ENCODE peak calls at places on chromosomes 12 and 14, in four cellular contexts. E, X, S and G are unnamed samples.

GRCh38 chr12:21583587-21583986 is 21.1 kb downstream of the GYS2 start:
- DNase-seq in E (no peak), X (no peak), S (no peak), G (no peak)

GRCh38 chr14:67228325-67228984 is 12.8 kb upstream of the PALS1 start:
- DNase-seq in E (no peak), X (no peak), S (no peak), G (no peak)

GRCh38 chr14:56000846-56001245 is 117.4 kb upstream of the PELI2 start:
- DNase-seq in E (no peak), X (no peak), S (no peak), G (no peak)

GRCh38 chr12:131271724-131272123 is 318.0 kb downstream of the ADGRD1 start:
- DNase-seq in E (no peak), X (no peak), S (no peak), G (no peak)

GRCh38 chr12:12384601-12385321 is 27.9 kb downstream of the BORCS5 start:
- DNase-seq in E (no peak), X (peak), S (peak), G (no peak)

GRCh38 chr12:24948452-24948815 is 467 bp downstream of the BCAT1 start:
- DNase-seq in E (no peak), X (peak), S (peak), G (peak)

GRCh38 chr12:49942512-49942893 is 8.0 kb upstream of the AQP2 start:
- DNase-seq in E (no peak), X (no peak), S (no peak), G (no peak)

GRCh38 chr14:87896393-87897380 is 96.3 kb downstream of the GALC start:
- DNase-seq in E (no peak), X (peak), S (peak), G (peak)

GRCh38 chr12:48022180-48022521 is 17.9 kb upstream of the COL2A1 start:
- DNase-seq in E (no peak), X (no peak), S (no peak), G (no peak)

GRCh38 chr12:24561882-24562760 is 386.8 kb downstream of the BCAT1 start:
- DNase-seq in E (peak), X (peak), S (peak), G (peak)

GRCh38 chr12:110934093-110934852 is 13.9 kb upstream of the MYL2 start:
- DNase-seq in E (peak), X (no peak), S (no peak), G (no peak)

GRCh38 chr12:128420163-128420562 is 153.2 kb downstream of the TMEM132C start:
- DNase-seq in E (no peak), X (no peak), S (no peak), G (no peak)

GRCh38 chr14:41606249-41607118 is at the start of gene LRFN5:
- DNase-seq in E (no peak), X (no peak), S (peak), G (peak)

GRCh38 chr12:51631591-51631990 is 40.6 kb downstream of the SCN8A start:
- DNase-seq in E (no peak), X (no peak), S (peak), G (no peak)

GRCh38 chr12:71865166-71865713 is 25.7 kb downstream of the TBC1D15 start:
- DNase-seq in E (no peak), X (peak), S (peak), G (no peak)

GRCh38 chr12:124568431-124569374 is 1.3 kb upstream of the NCOR2 start:
- DNase-seq in E (peak), X (peak), S (peak), G (peak)

GRCh38 chr12:113260127-113260526 is 38.9 kb downstream of the TPCN1 start:
- DNase-seq in E (no peak), X (no peak), S (no peak), G (no peak)

GRCh38 chr14:54722791-54723432 is 156.0 kb downstream of the SAMD4A start:
- DNase-seq in E (no peak), X (peak), S (peak), G (peak)

GRCh38 chr12:128833418-128833817 is 9.7 kb upstream of the SLC15A4 start:
- DNase-seq in E (no peak), X (no peak), S (no peak), G (no peak)

GRCh38 chr12:105748806-105749600 is 389.8 kb downstream of the NUAK1 start:
- DNase-seq in E (peak), X (no peak), S (peak), G (no peak)

GRCh38 chr12:3199551-3200031 is 122.4 kb downstream of the TSPAN9 start:
- DNase-seq in E (no peak), X (no peak), S (peak), G (no peak)

GRCh38 chr12:67541625-67541991 is 106.9 kb upstream of the DYRK2 start:
- DNase-seq in E (no peak), X (no peak), S (no peak), G (no peak)

GRCh38 chr12:122866379-122866778 is 29.5 kb downstream of the VPS37B start:
- DNase-seq in E (peak), X (no peak), S (no peak), G (no peak)

GRCh38 chr14:44962573-44963528 is 861 bp downstream of the TOGARAM1 start:
- DNase-seq in E (peak), X (no peak), S (peak), G (no peak)

GRCh38 chr14:60805881-60806569 is 71.5 kb downstream of the MNAT1 start:
- DNase-seq in E (no peak), X (no peak), S (peak), G (no peak)

GRCh38 chr12:25186788-25187397 is 8.1 kb downstream of the DNAI7 start:
- DNase-seq in E (no peak), X (peak), S (no peak), G (peak)

GRCh38 chr14:92603309-92604257 is 90.0 kb downstream of the RIN3 start:
- DNase-seq in E (peak), X (peak), S (peak), G (no peak)

GRCh38 chr12:94599189-94599588 is 51.2 kb downstream of the TMCC3 start:
- DNase-seq in E (no peak), X (no peak), S (no peak), G (no peak)

GRCh38 chr14:58501214-58501816 is 73.8 kb downstream of the KIAA0586 start:
- DNase-seq in E (no peak), X (peak), S (peak), G (peak)
- TF ChIP-seq CTCF in E (peak), X (peak), S (peak), G (peak)

GRCh38 chr12:15794836-15795235 is 5.6 kb upstream of the EPS8 start:
- DNase-seq in E (no peak), X (no peak), S (no peak), G (no peak)

GRCh38 chr12:15794196-15794595 is 5.0 kb upstream of the EPS8 start:
- DNase-seq in E (no peak), X (no peak), S (no peak), G (no peak)

GRCh38 chr12:15788266-15789214 is 648 bp downstream of the EPS8 start:
- DNase-seq in E (no peak), X (peak), S (peak), G (peak)

GRCh38 chr12:15787801-15788200 is 1.4 kb downstream of the EPS8 start:
- DNase-seq in E (no peak), X (no peak), S (no peak), G (no peak)

DNA sequence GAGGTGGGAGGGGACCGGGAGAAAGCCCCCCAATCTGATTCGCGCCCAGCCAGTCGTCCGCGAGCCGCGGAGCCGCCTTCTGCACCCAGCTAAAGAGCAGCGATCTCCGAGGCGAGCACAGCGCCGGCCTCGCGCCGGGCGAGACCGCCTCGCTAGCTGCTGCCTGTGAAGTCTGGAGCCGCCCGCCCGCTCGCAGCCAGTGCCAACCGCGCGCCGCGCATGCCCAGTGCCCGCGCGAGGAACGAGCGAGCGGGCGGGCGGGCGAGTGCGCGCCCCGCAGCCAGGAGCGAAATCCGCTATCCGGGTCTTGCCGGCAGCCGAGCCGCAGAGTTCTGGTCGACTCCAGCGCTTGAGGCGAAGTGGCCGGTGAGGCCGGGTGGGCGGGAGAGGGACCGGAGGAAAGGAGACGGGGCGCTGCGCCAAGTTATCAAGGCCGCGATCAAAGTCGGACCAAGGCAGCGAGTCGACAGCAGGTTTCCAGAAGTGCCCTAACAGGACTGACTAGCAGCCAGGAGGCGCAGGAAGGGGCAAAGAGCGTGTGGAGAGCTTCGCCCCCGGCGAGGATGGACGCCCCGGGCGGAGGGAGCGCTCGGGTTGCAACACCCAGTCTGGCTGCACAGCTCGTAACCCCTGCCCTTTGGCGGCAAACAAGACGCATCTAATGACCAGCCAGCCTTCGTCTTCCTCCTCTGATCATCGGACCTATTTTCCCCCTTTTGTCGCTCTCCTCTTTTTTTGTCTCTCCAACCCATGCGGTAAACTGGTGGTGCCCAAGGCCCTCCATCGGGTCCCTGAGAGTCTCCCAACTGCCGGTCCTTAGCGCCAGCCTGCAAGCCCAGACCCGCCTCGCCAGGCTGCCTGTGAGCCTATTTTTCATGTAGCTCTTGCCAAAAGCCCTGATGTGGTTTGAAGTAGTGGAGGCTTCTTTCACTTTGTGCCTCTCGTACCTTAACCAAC is at the start of gene EPS8:
- DNase-seq in E (peak), X (peak), S (peak), G (peak)
- TF ChIP-seq CTCF in E (no peak), X (no peak), S (no peak), G (no peak)

DNA sequence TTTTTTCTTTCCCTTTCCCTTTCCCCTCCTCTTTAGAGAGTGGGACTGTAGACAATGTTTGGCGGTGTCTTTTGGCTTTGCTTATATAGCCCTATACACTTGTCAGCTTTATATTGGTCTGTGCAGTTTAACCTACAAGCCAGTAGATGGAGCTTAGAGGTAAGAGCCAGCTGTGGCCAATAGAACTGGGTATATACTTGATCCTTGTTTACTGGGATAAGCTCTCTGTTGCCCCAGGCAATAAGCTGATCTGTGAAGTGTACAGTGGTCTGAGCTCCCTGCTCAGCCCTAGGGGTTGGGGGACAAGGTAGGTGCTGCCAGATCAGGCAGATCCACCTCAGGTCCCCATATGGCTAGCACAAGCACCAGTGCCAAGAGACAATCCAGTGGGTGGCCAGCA is 434.1 kb downstream of the NOVA1 start:
- DNase-seq in E (no peak), X (no peak), S (peak), G (no peak)
- TF ChIP-seq CTCF in E (no peak), X (no peak), S (peak), G (no peak)

DNA sequence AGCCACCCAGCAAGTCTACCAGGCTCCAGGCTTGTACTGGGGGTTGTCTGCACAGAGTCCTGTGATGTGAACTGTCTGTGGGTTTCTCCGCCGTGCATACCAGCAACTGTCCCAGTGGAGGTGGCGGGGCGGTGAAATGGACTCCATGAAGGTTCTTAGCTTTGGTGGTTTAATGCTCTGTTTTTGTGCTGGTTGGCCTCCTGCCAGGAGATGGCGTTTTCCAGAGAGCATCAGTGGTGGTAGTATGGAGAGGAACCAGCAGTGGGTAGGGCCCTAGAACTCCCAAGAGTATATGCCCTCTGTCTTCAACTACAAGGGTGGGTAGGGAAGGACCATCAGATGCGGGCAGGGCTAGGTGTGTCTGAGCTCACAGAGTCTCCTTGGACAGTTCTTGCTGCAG is 303.8 kb downstream of the TMEM121 start:
- DNase-seq in E (no peak), X (no peak), S (no peak), G (no peak)
- TF ChIP-seq CTCF in E (no peak), X (no peak), S (no peak), G (no peak)

GRCh38 chr14:21990116-21990515 is 316.5 kb upstream of the OR4E1 start:
- DNase-seq in E (no peak), X (no peak), S (peak), G (no peak)

GRCh38 chr14:21988413-21988812 is 314.8 kb upstream of the OR4E1 start:
- DNase-seq in E (no peak), X (no peak), S (no peak), G (no peak)

GRCh38 chr14:21989090-21989489 is 315.5 kb upstream of the OR4E1 start:
- DNase-seq in E (no peak), X (no peak), S (no peak), G (no peak)

GRCh38 chr14:21985081-21985480 is 311.5 kb upstream of the OR4E1 start:
- DNase-seq in E (no peak), X (no peak), S (no peak), G (no peak)

GRCh38 chr14:21987937-21988336 is 314.3 kb upstream of the OR4E1 start:
- DNase-seq in E (no peak), X (peak), S (peak), G (no peak)
- TF ChIP-seq CTCF in E (no peak), X (peak), S (peak), G (no peak)

DNA sequence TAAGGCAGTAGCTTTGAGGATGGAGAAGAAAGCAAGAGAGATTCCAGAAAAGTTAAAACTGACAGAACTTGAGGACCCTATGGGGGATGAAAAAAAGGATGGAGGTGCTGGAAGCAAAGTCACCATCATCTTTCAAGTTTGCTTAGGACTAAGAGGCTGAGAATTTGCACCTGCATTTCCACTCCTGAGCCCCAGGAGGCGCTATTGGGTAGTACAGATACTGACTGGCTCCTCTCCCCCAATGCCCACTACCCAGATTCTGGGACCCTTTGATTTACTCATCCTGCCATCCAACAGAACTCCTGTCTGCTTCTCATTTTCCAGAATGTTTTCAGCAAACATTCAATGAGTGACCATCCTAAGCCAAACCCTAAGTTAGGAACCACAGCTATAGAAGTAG is 34.0 kb upstream of the CMKLR1 start:
- DNase-seq in E (no peak), X (no peak), S (no peak), G (no peak)
- TF ChIP-seq CTCF in E (no peak), X (no peak), S (peak), G (no peak)

GRCh38 chr14:99991306-99991705 is 73.9 kb upstream of the EVL start:
- DNase-seq in E (no peak), X (no peak), S (no peak), G (no peak)

GRCh38 chr14:99996951-99997571 is 68.2 kb upstream of the EVL start:
- DNase-seq in E (no peak), X (no peak), S (no peak), G (no peak)

GRCh38 chr14:99990268-99991170 is 74.7 kb upstream of the EVL start:
- DNase-seq in E (no peak), X (no peak), S (no peak), G (no peak)

GRCh38 chr14:99995700-99996356 is 69.4 kb upstream of the EVL start:
- DNase-seq in E (peak), X (peak), S (peak), G (peak)
- TF ChIP-seq CTCF in E (peak), X (peak), S (peak), G (peak)